ENCODE peak calls at places on chromosomes 3 and 15, in four cellular contexts. One of them, this sample, is unnamed.
A peak's percentile ranks its signal among the peaks of the same experiment; 100 is the strongest.

GRCh38 chr15:101558217-101558941 is 68.9 kb upstream of the PCSK6 start:
- DNase-seq in AG04449: no peak
- DNase-seq in ovary: no peak
- DNase-seq in WTC11: no peak
- DNase-seq in this sample: no peak

GRCh38 chr3:37321260-37321852 is 147.0 kb upstream of the LRRFIP2 start:
- DNase-seq in AG04449: no peak
- DNase-seq in ovary: no peak
- DNase-seq in WTC11: no peak
- DNase-seq in this sample: no peak

GRCh38 chr3:32913790-32914446 is 37.5 kb upstream of the CCR4 start:
- DNase-seq in AG04449: peak; percentile 12
- DNase-seq in ovary: no peak
- DNase-seq in WTC11: no peak
- DNase-seq in this sample: peak; percentile 47

GRCh38 chr3:197490098-197490497 is 65.7 kb downstream of the BDH1 start:
- DNase-seq in AG04449: peak; percentile 71
- DNase-seq in ovary: no peak
- DNase-seq in WTC11: no peak
- DNase-seq in this sample: no peak

GRCh38 chr3:94862703-94863102 is 799.8 kb downstream of the NSUN3 start:
- DNase-seq in AG04449: no peak
- DNase-seq in ovary: no peak
- DNase-seq in WTC11: peak; percentile 19
- DNase-seq in this sample: no peak

GRCh38 chr3:41893977-41894376 is 67.9 kb downstream of the ULK4 start:
- DNase-seq in AG04449: peak; percentile 10
- DNase-seq in ovary: no peak
- DNase-seq in WTC11: no peak
- DNase-seq in this sample: peak; percentile 10

GRCh38 chr3:107969994-107970896 is 120.6 kb downstream of the CD47 start:
- DNase-seq in AG04449: no peak
- DNase-seq in ovary: no peak
- DNase-seq in WTC11: no peak
- DNase-seq in this sample: no peak

GRCh38 chr15:83012038-83012490 is 625 bp upstream of the C15orf40 start:
- DNase-seq in AG04449: no peak
- DNase-seq in ovary: no peak
- DNase-seq in WTC11: no peak
- DNase-seq in this sample: no peak

GRCh38 chr3:33057320-33058298 is 39.3 kb downstream of the GLB1 start:
- DNase-seq in AG04449: no peak
- DNase-seq in ovary: no peak
- DNase-seq in WTC11: no peak
- DNase-seq in this sample: no peak

GRCh38 chr3:41299036-41299435 is 99.7 kb downstream of the CTNNB1 start:
- DNase-seq in AG04449: no peak
- DNase-seq in ovary: no peak
- DNase-seq in WTC11: no peak
- DNase-seq in this sample: no peak

GRCh38 chr3:149596136-149596770 is 61.6 kb downstream of the WWTR1 start:
- DNase-seq in AG04449: no peak
- DNase-seq in ovary: no peak
- DNase-seq in WTC11: no peak
- DNase-seq in this sample: no peak

GRCh38 chr3:66998075-66998898 is at the start of gene KBTBD8:
- DNase-seq in AG04449: peak; percentile 91
- DNase-seq in ovary: peak; percentile 96
- DNase-seq in WTC11: peak; percentile 98
- DNase-seq in this sample: peak; percentile 94

GRCh38 chr15:59138243-59138642 is 33.3 kb downstream of the CCNB2 start:
- DNase-seq in AG04449: no peak
- DNase-seq in ovary: no peak
- DNase-seq in WTC11: peak; percentile 83
- DNase-seq in this sample: no peak

GRCh38 chr3:39783730-39784129 is 25.7 kb upstream of the MYRIP start:
- DNase-seq in AG04449: no peak
- DNase-seq in ovary: no peak
- DNase-seq in WTC11: no peak
- DNase-seq in this sample: no peak

DNA sequence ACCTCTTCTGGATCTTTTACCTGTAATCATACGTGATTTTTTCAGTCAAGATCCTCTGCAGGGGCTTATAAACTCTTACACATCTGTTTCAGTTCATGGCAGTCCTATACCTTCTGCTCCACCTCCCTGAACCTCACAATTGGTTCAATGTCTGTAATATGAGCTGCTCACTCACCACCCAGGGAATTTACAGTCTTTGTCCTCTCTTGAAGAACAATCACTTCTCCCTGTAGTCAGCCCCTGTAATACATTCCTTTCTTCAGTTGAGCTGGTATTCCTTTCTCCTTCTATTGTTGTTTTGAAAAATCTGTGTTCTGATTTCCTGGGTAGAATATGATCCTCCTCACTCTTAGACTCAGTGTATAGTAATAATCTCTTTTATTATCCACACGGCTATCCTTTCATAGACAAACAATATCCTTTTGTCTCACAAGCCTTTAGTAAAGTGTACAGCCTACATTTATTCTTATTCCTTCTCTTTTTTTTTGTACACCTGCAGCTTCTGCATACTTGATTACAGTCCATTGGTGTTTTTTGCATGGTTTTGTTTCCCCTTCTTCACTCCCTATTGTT is 101.8 kb downstream of the NECTIN3 start:
- DNase-seq in AG04449: no peak
- DNase-seq in ovary: no peak
- DNase-seq in WTC11: no peak
- DNase-seq in this sample: no peak
- TF ChIP-seq CTCF in AG04449: no peak
- TF ChIP-seq CTCF in ovary: no peak
- TF ChIP-seq CTCF in WTC11: no peak
- TF ChIP-seq CTCF in this sample: no peak

DNA sequence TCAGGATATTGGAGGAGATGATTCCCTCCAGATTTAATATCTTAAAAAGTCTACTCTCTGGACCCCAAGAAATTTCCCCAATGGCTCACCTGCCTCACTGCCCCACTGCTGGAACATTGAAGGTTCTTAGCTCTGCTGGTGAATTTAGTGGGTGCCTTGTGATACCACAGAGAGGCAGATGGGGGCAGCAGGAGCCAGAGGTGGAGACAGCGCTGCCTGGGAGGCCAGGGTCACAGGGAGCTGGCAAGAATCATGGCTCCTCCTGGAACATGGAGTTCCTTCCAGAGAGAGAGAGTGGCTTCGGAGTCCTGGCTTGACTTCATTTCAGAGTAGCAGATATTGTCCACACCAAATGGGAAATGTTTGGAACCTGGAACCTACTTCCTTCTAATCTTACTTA is 263.5 kb upstream of the CFAP20DC start:
- DNase-seq in AG04449: no peak
- DNase-seq in ovary: peak; percentile 9
- DNase-seq in WTC11: peak; percentile 68
- DNase-seq in this sample: no peak
- TF ChIP-seq CTCF in AG04449: peak; percentile 71
- TF ChIP-seq CTCF in ovary: no peak
- TF ChIP-seq CTCF in WTC11: peak; percentile 24
- TF ChIP-seq CTCF in this sample: peak; percentile 30

GRCh38 chr3:134880431-134880830 is 85.4 kb downstream of the EPHB1 start:
- DNase-seq in AG04449: no peak
- DNase-seq in ovary: no peak
- DNase-seq in WTC11: no peak
- DNase-seq in this sample: no peak

GRCh38 chr3:134886991-134887390 is 91.9 kb downstream of the EPHB1 start:
- DNase-seq in AG04449: no peak
- DNase-seq in ovary: no peak
- DNase-seq in WTC11: no peak
- DNase-seq in this sample: no peak

GRCh38 chr3:134881305-134881704 is 86.2 kb downstream of the EPHB1 start:
- DNase-seq in AG04449: no peak
- DNase-seq in ovary: no peak
- DNase-seq in WTC11: no peak
- DNase-seq in this sample: no peak

GRCh38 chr3:134883697-134884385 is 88.8 kb downstream of the EPHB1 start:
- DNase-seq in AG04449: no peak
- DNase-seq in ovary: no peak
- DNase-seq in WTC11: no peak
- DNase-seq in this sample: no peak

GRCh38 chr3:134885877-134886621 is 91.0 kb downstream of the EPHB1 start:
- DNase-seq in AG04449: no peak
- DNase-seq in ovary: no peak
- DNase-seq in WTC11: no peak
- DNase-seq in this sample: no peak
- TF ChIP-seq CTCF in AG04449: peak; percentile 12
- TF ChIP-seq CTCF in ovary: no peak
- TF ChIP-seq CTCF in WTC11: no peak
- TF ChIP-seq CTCF in this sample: peak; percentile 22

DNA sequence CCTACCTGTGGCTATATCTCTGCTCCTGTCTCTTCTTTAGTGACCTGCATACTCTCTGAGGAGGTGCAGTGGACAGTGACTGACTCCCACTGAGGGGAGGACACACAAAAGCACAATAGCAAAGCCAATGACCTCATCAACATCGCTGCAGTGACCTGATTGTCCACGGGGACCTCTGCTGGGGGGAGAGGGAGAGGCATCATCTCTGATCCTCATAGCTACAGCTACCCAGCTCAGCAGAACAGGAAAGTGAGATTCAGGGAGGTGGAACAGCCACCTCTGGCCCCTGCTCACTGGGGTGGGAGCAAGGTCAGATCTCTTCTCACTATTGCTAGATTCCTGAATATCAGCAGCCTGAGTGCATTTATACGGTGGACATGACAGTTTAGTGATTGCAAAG is 179.2 kb downstream of the ATP10A start:
- DNase-seq in AG04449: no peak
- DNase-seq in ovary: no peak
- DNase-seq in WTC11: peak; percentile 43
- DNase-seq in this sample: no peak
- TF ChIP-seq CTCF in AG04449: no peak
- TF ChIP-seq CTCF in ovary: no peak
- TF ChIP-seq CTCF in WTC11: no peak
- TF ChIP-seq CTCF in this sample: no peak

GRCh38 chr15:69577397-69577796 is 124.8 kb downstream of the RPLP1 start:
- DNase-seq in AG04449: no peak
- DNase-seq in ovary: no peak
- DNase-seq in WTC11: no peak
- DNase-seq in this sample: no peak

GRCh38 chr15:69578792-69579587 is 126.4 kb downstream of the RPLP1 start:
- DNase-seq in AG04449: no peak
- DNase-seq in ovary: no peak
- DNase-seq in WTC11: no peak
- DNase-seq in this sample: no peak

GRCh38 chr15:69579950-69580618 is 127.5 kb downstream of the RPLP1 start:
- DNase-seq in AG04449: no peak
- DNase-seq in ovary: no peak
- DNase-seq in WTC11: no peak
- DNase-seq in this sample: no peak

GRCh38 chr15:69576948-69577351 is 124.3 kb downstream of the RPLP1 start:
- DNase-seq in AG04449: no peak
- DNase-seq in ovary: no peak
- DNase-seq in WTC11: no peak
- DNase-seq in this sample: no peak

DNA sequence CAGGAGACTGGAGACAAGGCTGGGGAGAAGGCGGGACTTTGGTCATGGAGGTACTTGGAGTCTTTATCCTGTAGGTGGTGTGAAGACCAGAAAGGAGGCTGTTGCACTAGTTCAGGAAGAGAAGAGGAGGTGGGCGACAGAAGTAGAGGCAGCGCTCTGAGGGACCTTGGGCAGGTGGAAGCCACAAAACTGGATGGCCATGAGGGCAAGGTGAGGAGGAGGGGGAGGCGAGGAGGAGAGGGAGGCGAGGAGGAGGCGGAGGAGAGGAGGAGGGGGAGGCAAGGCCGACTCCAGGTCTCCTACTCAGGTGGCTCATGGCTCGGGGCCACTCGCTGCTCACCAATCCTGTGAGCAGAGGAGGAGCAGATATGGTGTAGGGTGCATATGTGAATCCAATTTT is 125.6 kb downstream of the RPLP1 start:
- DNase-seq in AG04449: no peak
- DNase-seq in ovary: no peak
- DNase-seq in WTC11: no peak
- DNase-seq in this sample: no peak
- TF ChIP-seq CTCF in AG04449: no peak
- TF ChIP-seq CTCF in ovary: no peak
- TF ChIP-seq CTCF in WTC11: no peak
- TF ChIP-seq CTCF in this sample: no peak

DNA sequence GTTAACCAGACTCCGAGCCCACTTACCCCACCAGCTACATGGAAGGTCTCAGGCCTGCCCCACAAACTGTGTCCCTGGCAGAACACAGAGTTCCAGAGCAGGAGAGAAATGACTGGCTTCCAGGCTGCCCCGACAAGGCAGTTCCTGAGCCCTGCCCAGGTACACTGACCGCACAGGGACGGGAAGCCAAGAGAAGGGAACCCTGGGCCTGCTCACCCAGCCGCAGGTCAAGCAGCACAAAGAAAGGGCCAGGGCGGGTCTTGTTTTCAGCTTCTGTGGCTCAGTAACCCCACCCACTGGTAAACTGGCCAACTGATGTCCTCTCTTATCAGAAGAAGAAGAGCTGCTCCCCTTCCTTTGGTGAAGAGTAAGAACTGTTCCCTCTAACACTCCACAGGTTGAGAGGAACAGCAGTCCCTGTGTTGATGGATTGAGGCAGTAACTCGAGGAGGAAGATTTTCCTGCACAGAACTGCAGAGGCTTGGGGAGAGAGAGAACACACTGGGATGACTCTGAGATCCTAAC is 68.4 kb downstream of the CRTC3 start:
- DNase-seq in AG04449: no peak
- DNase-seq in ovary: peak; percentile 62
- DNase-seq in WTC11: peak; percentile 50
- DNase-seq in this sample: no peak
- TF ChIP-seq CTCF in AG04449: no peak
- TF ChIP-seq CTCF in ovary: no peak
- TF ChIP-seq CTCF in WTC11: no peak
- TF ChIP-seq CTCF in this sample: no peak